ENCODE peak calls at places on chromosomes 3 and 15, in eight cellular contexts. K, D, Q, T, A, P, V and J are unnamed samples.
A peak's percentile ranks its signal among the peaks of the same experiment; 100 is the strongest.

GRCh38 chr15:41585140-41586047 is 26.4 kb downstream of the TYRO3 start:
- DNase-seq in A (peak; percentile 76), K (peak; percentile 78), P (peak; percentile 34), T (peak; percentile 52), Q (peak; percentile 65), D (peak; percentile 28), V (peak; percentile 67), J (peak; percentile 55)

GRCh38 chr3:128382221-128382807 is 84.4 kb downstream of the DNAJB8 start:
- DNase-seq in K (no peak), Q (no peak), P (no peak), A (no peak), T (no peak), V (no peak), D (peak; percentile 78), J (peak; percentile 49)

GRCh38 chr3:144875251-144875650 is 903.6 kb downstream of the DIPK2A start:
- DNase-seq in K (no peak), Q (no peak), A (no peak), D (no peak), V (no peak), T (no peak), P (no peak), J (no peak)

GRCh38 chr3:46656778-46657556 is 36.5 kb downstream of the ALS2CL start:
- DNase-seq in K (no peak), P (no peak), Q (no peak), V (no peak), T (no peak), D (no peak), A (peak; percentile 52), J (no peak)

GRCh38 chr3:40843851-40844548 is 319.2 kb downstream of the ZNF621 start:
- DNase-seq in V (no peak), A (no peak), P (no peak), T (no peak), Q (no peak), D (no peak), K (no peak), J (no peak)

GRCh38 chr3:114863848-114864247 is 283.2 kb downstream of the ZBTB20 start:
- DNase-seq in D (no peak), P (no peak), V (no peak), T (no peak), K (no peak), Q (no peak), A (no peak), J (no peak)

GRCh38 chr15:76059320-76060097 is at the start of gene TMEM266:
- DNase-seq in T (peak; percentile 76), A (peak; percentile 67), K (peak; percentile 72), D (peak; percentile 21), P (peak; percentile 19), V (peak; percentile 57), Q (no peak), J (peak; percentile 7)

GRCh38 chr3:155448531-155448930 is 155.0 kb upstream of the STRIT1 start:
- DNase-seq in A (peak; percentile 24), P (no peak), Q (no peak), K (no peak), V (no peak), T (no peak), D (no peak), J (no peak)

GRCh38 chr15:62857411-62857853 is 185.1 kb upstream of the TPM1 start:
- DNase-seq in K (no peak), D (no peak), A (no peak), V (no peak), T (no peak), Q (no peak), P (no peak), J (no peak)

GRCh38 chr15:60673918-60674558 is 195.1 kb upstream of the ICE2 start:
- DNase-seq in K (no peak), P (no peak), A (peak; percentile 96), T (no peak), Q (peak; percentile 94), D (peak; percentile 73), V (no peak), J (peak; percentile 35)

GRCh38 chr3:195760345-195760983 is 39.7 kb downstream of the MUC20 start:
- DNase-seq in A (no peak), P (no peak), T (no peak), V (no peak), K (peak; percentile 42), D (no peak), Q (no peak), J (peak; percentile 25)

GRCh38 chr3:146818866-146819265 is 213.7 kb upstream of the PLSCR5 start:
- DNase-seq in Q (no peak), P (no peak), V (no peak), K (no peak), D (no peak), A (no peak), T (no peak), J (no peak)

GRCh38 chr3:146814601-146815315 is 209.6 kb upstream of the PLSCR5 start:
- DNase-seq in A (peak; percentile 85), P (no peak), Q (peak; percentile 78), D (no peak), K (no peak), V (no peak), T (no peak), J (no peak)

GRCh38 chr3:146818301-146818700 is 213.2 kb upstream of the PLSCR5 start:
- DNase-seq in D (no peak), P (no peak), K (no peak), A (no peak), Q (no peak), V (no peak), T (no peak), J (no peak)

GRCh38 chr3:146813496-146813895 is 208.3 kb upstream of the PLSCR5 start:
- DNase-seq in T (no peak), P (no peak), V (no peak), A (peak; percentile 55), Q (peak; percentile 13), D (no peak), K (no peak), J (no peak)

GRCh38 chr3:146817705-146818104 is 212.6 kb upstream of the PLSCR5 start:
- DNase-seq in K (no peak), Q (peak; percentile 67), D (no peak), T (no peak), P (no peak), V (no peak), A (peak; percentile 72), J (no peak)
- TF ChIP-seq CTCF in K (no peak), Q (peak; percentile 36), D (no peak), T (no peak), P (no peak), V (peak; percentile 15), A (peak; percentile 40), J (peak; percentile 53)

GRCh38 chr15:69265347-69265955 is 33.3 kb upstream of the PAQR5 start:
- DNase-seq in D (no peak), A (peak; percentile 14), K (no peak), T (no peak), V (no peak), P (no peak), Q (peak; percentile 56), J (no peak)
- TF ChIP-seq CTCF in D (peak; percentile 24), A (peak; percentile 33), K (peak; percentile 58), T (peak; percentile 30), V (peak; percentile 59), P (peak; percentile 30), Q (peak; percentile 42), J (peak; percentile 53)

GRCh38 chr15:40344631-40345120 is 3.9 kb upstream of the CCDC9B start:
- DNase-seq in Q (peak; percentile 79), P (peak; percentile 67), T (peak; percentile 70), D (peak; percentile 53), V (peak; percentile 76), K (peak; percentile 80), A (peak; percentile 83), J (peak; percentile 61)

GRCh38 chr15:40346579-40347558 is 4.0 kb upstream of the PHGR1 start:
- DNase-seq in T (no peak), K (peak; percentile 51), D (no peak), V (no peak), P (no peak), A (no peak), Q (no peak), J (no peak)

GRCh38 chr15:40347559-40348470 is 3.0 kb upstream of the PHGR1 start:
- DNase-seq in V (peak; percentile 16), P (no peak), D (no peak), A (no peak), K (no peak), T (no peak), Q (no peak), J (no peak)

GRCh38 chr15:40345225-40345866 is 4.6 kb upstream of the CCDC9B start:
- DNase-seq in Q (no peak), D (no peak), A (no peak), T (no peak), V (peak; percentile 35), P (no peak), K (no peak), J (no peak)

GRCh38 chr15:40345867-40346578 is 4.8 kb upstream of the PHGR1 start:
- DNase-seq in P (no peak), A (no peak), T (no peak), V (peak; percentile 29), K (peak; percentile 44), Q (no peak), D (no peak), J (no peak)
- TF ChIP-seq CTCF in P (no peak), A (no peak), T (no peak), V (no peak), K (no peak), Q (no peak), D (no peak), J (no peak)

DNA sequence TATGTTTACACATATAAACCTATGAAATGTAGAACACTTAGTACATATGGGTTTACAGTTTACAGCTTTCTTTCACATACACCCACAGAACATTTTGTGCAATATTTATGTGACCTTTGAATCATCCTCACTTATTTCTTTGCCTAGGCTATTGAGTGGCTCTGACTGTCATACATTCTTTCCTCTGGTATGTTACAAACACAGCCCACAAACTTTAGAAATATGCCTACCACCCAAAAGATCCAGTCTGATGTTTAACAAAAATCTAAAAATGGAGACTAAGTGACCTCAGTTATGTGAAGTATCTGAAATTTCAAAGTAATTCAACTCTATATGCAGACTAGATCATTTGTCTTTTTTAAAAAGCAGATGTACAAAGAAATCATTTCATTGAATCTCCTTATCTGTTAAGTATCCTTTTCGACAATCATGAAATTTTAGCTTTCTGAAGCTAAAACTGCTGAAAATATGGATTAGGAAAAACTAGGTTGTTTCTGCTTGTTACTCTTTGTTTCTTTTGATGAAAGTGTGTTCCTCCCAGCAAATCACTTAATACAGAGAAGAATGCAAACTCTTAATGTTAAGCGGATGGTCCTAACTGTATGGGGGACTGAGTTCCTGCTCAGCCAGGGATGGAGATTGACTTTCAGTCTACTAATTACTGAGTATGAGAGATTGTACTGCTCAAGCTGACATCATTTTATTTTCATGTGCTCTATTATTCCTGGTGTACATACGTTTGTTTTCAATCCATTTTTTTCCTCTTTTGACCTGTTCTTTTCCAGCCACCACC is 27.7 kb downstream of the CCDC54 start:
- DNase-seq in D (no peak), K (no peak), V (no peak), Q (peak; percentile 75), A (peak; percentile 83), T (no peak), P (no peak), J (no peak)
- TF ChIP-seq CTCF in D (no peak), K (no peak), V (no peak), Q (no peak), A (no peak), T (no peak), P (no peak), J (no peak)